ENCODE peak calls at places on chromosomes 4 and X, in five cellular contexts. Q, X, U, R and D are unnamed samples.

GRCh38 chr4:81052119-81053068 is 21.9 kb downstream of the BMP3 start:
- DNase-seq in Q (no peak), X (peak), U (peak), R (peak), D (peak)

GRCh38 chr4:172521171-172521570 is 647.4 kb upstream of the GALNT7 start:
- DNase-seq in Q (no peak), X (no peak), U (no peak), R (no peak), D (no peak)

GRCh38 chr4:38150021-38150671 is 189.9 kb downstream of the PTTG2 start:
- DNase-seq in Q (no peak), X (no peak), U (no peak), R (no peak), D (no peak)

GRCh38 chr4:130563185-130563890 is 1467.4 kb downstream of the C4orf33 start:
- DNase-seq in Q (no peak), X (peak), U (no peak), R (peak), D (no peak)

GRCh38 chr4:11805837-11806236 is 377.1 kb upstream of the HS3ST1 start:
- DNase-seq in Q (no peak), X (no peak), U (no peak), R (no peak), D (no peak)

GRCh38 chrX:66633541-66633940 is 5.3 kb downstream of the EDA2R start:
- DNase-seq in Q (no peak), X (no peak), U (no peak), R (no peak), D (no peak)

GRCh38 chrX:136880003-136880451 is 498 bp downstream of the RBMX start:
- DNase-seq in Q (peak), X (no peak), U (no peak), R (no peak), D (no peak)

GRCh38 chr4:134202136-134202535 is 547 bp upstream of the PABPC4L start:
- DNase-seq in Q (no peak), X (no peak), U (no peak), R (no peak), D (no peak)

GRCh38 chr4:48913346-48913745 is 6.8 kb upstream of the OCIAD2 start:
- DNase-seq in Q (no peak), X (no peak), U (no peak), R (no peak), D (peak)